ENCODE peak calls at places on chromosomes 6 and 20, in eight cellular contexts. One of them, this sample, is unnamed. For H3K4me1, the result is how much of the 10 kb centered on the place peaks cover.

GRCh38 chr6:14310955-14311354 is 193.4 kb downstream of the CD83 start:
- DNase-seq in Peyer's patch: no peak
- DNase-seq in left ventricle myocardium inferior: no peak
- DNase-seq in fibroblast of lung: no peak
- DNase-seq in cardiac muscle cell: no peak
- DNase-seq in mammary epithelial cell: peak
- DNase-seq in GM23248: no peak
- DNase-seq in MM.1S: no peak
- DNase-seq in this sample: peak

GRCh38 chr6:139549561-139550070 is 175.2 kb upstream of the CITED2 start:
- DNase-seq in GM23248: no peak
- DNase-seq in mammary epithelial cell: peak
- DNase-seq in Peyer's patch: no peak
- DNase-seq in left ventricle myocardium inferior: no peak
- DNase-seq in cardiac muscle cell: no peak
- DNase-seq in MM.1S: no peak
- DNase-seq in fibroblast of lung: no peak
- DNase-seq in this sample: no peak

GRCh38 chr6:152127429-152128165 is 320.1 kb downstream of the ESR1 start:
- DNase-seq in Peyer's patch: no peak
- DNase-seq in cardiac muscle cell: no peak
- DNase-seq in left ventricle myocardium inferior: no peak
- DNase-seq in MM.1S: no peak
- DNase-seq in fibroblast of lung: no peak
- DNase-seq in GM23248: peak
- DNase-seq in mammary epithelial cell: peak
- DNase-seq in this sample: no peak

GRCh38 chr6:14454467-14454763 is 336.8 kb downstream of the CD83 start:
- DNase-seq in GM23248: no peak
- DNase-seq in fibroblast of lung: no peak
- DNase-seq in mammary epithelial cell: no peak
- DNase-seq in cardiac muscle cell: no peak
- DNase-seq in MM.1S: no peak
- DNase-seq in Peyer's patch: peak
- DNase-seq in left ventricle myocardium inferior: no peak
- DNase-seq in this sample: no peak

GRCh38 chr20:10668677-10669368 is 5.0 kb downstream of the JAG1 start:
- DNase-seq in Peyer's patch: no peak
- DNase-seq in fibroblast of lung: no peak
- DNase-seq in MM.1S: no peak
- DNase-seq in cardiac muscle cell: no peak
- DNase-seq in left ventricle myocardium inferior: no peak
- DNase-seq in GM23248: no peak
- DNase-seq in mammary epithelial cell: no peak
- DNase-seq in this sample: no peak

GRCh38 chr20:10492065-10492464 is 57.0 kb downstream of the SLX4IP start:
- DNase-seq in mammary epithelial cell: no peak
- DNase-seq in MM.1S: no peak
- DNase-seq in cardiac muscle cell: no peak
- DNase-seq in GM23248: peak
- DNase-seq in Peyer's patch: no peak
- DNase-seq in fibroblast of lung: peak
- DNase-seq in left ventricle myocardium inferior: no peak
- DNase-seq in this sample: no peak

GRCh38 chr20:16864069-16864468 is 115.9 kb downstream of the OTOR start:
- DNase-seq in cardiac muscle cell: no peak
- DNase-seq in GM23248: peak
- DNase-seq in fibroblast of lung: no peak
- DNase-seq in left ventricle myocardium inferior: no peak
- DNase-seq in Peyer's patch: no peak
- DNase-seq in mammary epithelial cell: no peak
- DNase-seq in MM.1S: peak
- DNase-seq in this sample: no peak

GRCh38 chr6:96826865-96827264 is 10.4 kb downstream of the GPR63 start:
- DNase-seq in GM23248: no peak
- DNase-seq in MM.1S: peak
- DNase-seq in Peyer's patch: no peak
- DNase-seq in cardiac muscle cell: no peak
- DNase-seq in fibroblast of lung: no peak
- DNase-seq in left ventricle myocardium inferior: no peak
- DNase-seq in mammary epithelial cell: no peak
- DNase-seq in this sample: no peak

GRCh38 chr6:166307082-166307980 is 861 bp downstream of the PRR18 start:
- DNase-seq in left ventricle myocardium inferior: no peak
- DNase-seq in cardiac muscle cell: peak
- DNase-seq in Peyer's patch: no peak
- DNase-seq in GM23248: peak
- DNase-seq in fibroblast of lung: no peak
- DNase-seq in MM.1S: no peak
- DNase-seq in mammary epithelial cell: no peak
- DNase-seq in this sample: no peak

GRCh38 chr6:151285121-151285520 is 45.4 kb downstream of the AKAP12 start:
- DNase-seq in GM23248: peak
- DNase-seq in mammary epithelial cell: peak
- DNase-seq in cardiac muscle cell: no peak
- DNase-seq in left ventricle myocardium inferior: no peak
- DNase-seq in fibroblast of lung: peak
- DNase-seq in Peyer's patch: no peak
- DNase-seq in MM.1S: no peak
- DNase-seq in this sample: no peak

GRCh38 chr6:24865161-24865560 is 66.4 kb upstream of the ARMH2 start:
- DNase-seq in GM23248: no peak
- DNase-seq in left ventricle myocardium inferior: no peak
- DNase-seq in mammary epithelial cell: no peak
- DNase-seq in Peyer's patch: no peak
- DNase-seq in MM.1S: no peak
- DNase-seq in fibroblast of lung: no peak
- DNase-seq in cardiac muscle cell: no peak
- DNase-seq in this sample: no peak

GRCh38 chr6:162056745-162057144 is 670.8 kb downstream of the PRKN start:
- DNase-seq in Peyer's patch: no peak
- DNase-seq in GM23248: peak
- DNase-seq in MM.1S: no peak
- DNase-seq in mammary epithelial cell: no peak
- DNase-seq in cardiac muscle cell: peak
- DNase-seq in left ventricle myocardium inferior: peak
- DNase-seq in fibroblast of lung: peak
- DNase-seq in this sample: no peak

GRCh38 chr20:36107881-36108280 is 46.7 kb upstream of the EPB41L1 start:
- DNase-seq in left ventricle myocardium inferior: no peak
- DNase-seq in MM.1S: no peak
- DNase-seq in mammary epithelial cell: no peak
- DNase-seq in cardiac muscle cell: no peak
- DNase-seq in Peyer's patch: no peak
- DNase-seq in GM23248: no peak
- DNase-seq in fibroblast of lung: no peak
- DNase-seq in this sample: no peak

GRCh38 chr20:64160118-64160517 is 4.1 kb upstream of the MYT1 start:
- DNase-seq in mammary epithelial cell: no peak
- DNase-seq in fibroblast of lung: no peak
- DNase-seq in Peyer's patch: no peak
- DNase-seq in left ventricle myocardium inferior: no peak
- DNase-seq in MM.1S: no peak
- DNase-seq in GM23248: no peak
- DNase-seq in cardiac muscle cell: no peak
- DNase-seq in this sample: no peak

GRCh38 chr6:68635706-68636513 is 828 bp downstream of the ADGRB3 start:
- DNase-seq in fibroblast of lung: peak
- DNase-seq in GM23248: peak
- DNase-seq in mammary epithelial cell: no peak
- DNase-seq in MM.1S: peak
- DNase-seq in left ventricle myocardium inferior: peak
- DNase-seq in Peyer's patch: no peak
- DNase-seq in cardiac muscle cell: peak
- DNase-seq in this sample: peak

GRCh38 chr6:22826961-22827360 is 257.6 kb downstream of the HDGFL1 start:
- DNase-seq in fibroblast of lung: no peak
- DNase-seq in MM.1S: no peak
- DNase-seq in mammary epithelial cell: peak
- DNase-seq in left ventricle myocardium inferior: no peak
- DNase-seq in Peyer's patch: no peak
- DNase-seq in cardiac muscle cell: no peak
- DNase-seq in GM23248: no peak
- DNase-seq in this sample: no peak

GRCh38 chr6:73231986-73232391 is 6.7 kb upstream of the KHDC1L start:
- DNase-seq in fibroblast of lung: no peak
- DNase-seq in cardiac muscle cell: no peak
- DNase-seq in left ventricle myocardium inferior: no peak
- DNase-seq in mammary epithelial cell: no peak
- DNase-seq in GM23248: no peak
- DNase-seq in Peyer's patch: no peak
- DNase-seq in MM.1S: peak
- DNase-seq in this sample: no peak

GRCh38 chr6:11803596-11803981 is 25.0 kb upstream of the ADTRP start:
- DNase-seq in fibroblast of lung: no peak
- DNase-seq in Peyer's patch: no peak
- DNase-seq in cardiac muscle cell: no peak
- DNase-seq in mammary epithelial cell: no peak
- DNase-seq in GM23248: no peak
- DNase-seq in MM.1S: no peak
- DNase-seq in left ventricle myocardium inferior: no peak
- DNase-seq in this sample: no peak

GRCh38 chr6:146962332-146962731 is 241.9 kb upstream of the STXBP5 start:
- DNase-seq in Peyer's patch: no peak
- DNase-seq in cardiac muscle cell: no peak
- DNase-seq in GM23248: no peak
- DNase-seq in mammary epithelial cell: no peak
- DNase-seq in left ventricle myocardium inferior: no peak
- DNase-seq in fibroblast of lung: no peak
- DNase-seq in MM.1S: no peak
- DNase-seq in this sample: no peak

GRCh38 chr6:54865091-54865631 is 18.6 kb downstream of the FAM83B start:
- DNase-seq in MM.1S: no peak
- DNase-seq in GM23248: no peak
- DNase-seq in fibroblast of lung: no peak
- DNase-seq in Peyer's patch: no peak
- DNase-seq in left ventricle myocardium inferior: no peak
- DNase-seq in cardiac muscle cell: peak
- DNase-seq in mammary epithelial cell: no peak
- DNase-seq in this sample: no peak
- H3K27ac ChIP-seq in MM.1S: no peak
- H3K27ac ChIP-seq in GM23248: no peak
- H3K27ac ChIP-seq in fibroblast of lung: no peak
- H3K27ac ChIP-seq in Peyer's patch: no peak
- H3K27ac ChIP-seq in left ventricle myocardium inferior: no peak
- H3K27ac ChIP-seq in cardiac muscle cell: peak
- H3K27ac ChIP-seq in mammary epithelial cell: no peak
- H3K27ac ChIP-seq in this sample: no peak

GRCh38 chr6:38346291-38347079 is 293.2 kb downstream of the BTBD9 start:
- DNase-seq in MM.1S: no peak
- DNase-seq in left ventricle myocardium inferior: no peak
- DNase-seq in mammary epithelial cell: peak
- DNase-seq in Peyer's patch: no peak
- DNase-seq in fibroblast of lung: peak
- DNase-seq in cardiac muscle cell: no peak
- DNase-seq in GM23248: peak
- DNase-seq in this sample: no peak

GRCh38 chr6:38349795-38350194 is 289.9 kb downstream of the BTBD9 start:
- DNase-seq in left ventricle myocardium inferior: no peak
- DNase-seq in fibroblast of lung: peak
- DNase-seq in cardiac muscle cell: no peak
- DNase-seq in Peyer's patch: no peak
- DNase-seq in MM.1S: no peak
- DNase-seq in GM23248: peak
- DNase-seq in mammary epithelial cell: no peak
- DNase-seq in this sample: no peak

GRCh38 chr6:38348366-38348765 is 291.4 kb downstream of the BTBD9 start:
- DNase-seq in fibroblast of lung: no peak
- DNase-seq in left ventricle myocardium inferior: no peak
- DNase-seq in mammary epithelial cell: no peak
- DNase-seq in MM.1S: no peak
- DNase-seq in GM23248: no peak
- DNase-seq in cardiac muscle cell: no peak
- DNase-seq in Peyer's patch: no peak
- DNase-seq in this sample: no peak

GRCh38 chr6:38341501-38341900 is 298.2 kb downstream of the BTBD9 start:
- DNase-seq in MM.1S: no peak
- DNase-seq in left ventricle myocardium inferior: no peak
- DNase-seq in mammary epithelial cell: no peak
- DNase-seq in cardiac muscle cell: no peak
- DNase-seq in GM23248: no peak
- DNase-seq in Peyer's patch: no peak
- DNase-seq in fibroblast of lung: no peak
- DNase-seq in this sample: no peak

GRCh38 chr6:38345586-38345985 is 294.1 kb downstream of the BTBD9 start:
- DNase-seq in left ventricle myocardium inferior: no peak
- DNase-seq in MM.1S: no peak
- DNase-seq in cardiac muscle cell: no peak
- DNase-seq in mammary epithelial cell: no peak
- DNase-seq in GM23248: no peak
- DNase-seq in fibroblast of lung: no peak
- DNase-seq in Peyer's patch: no peak
- DNase-seq in this sample: no peak
- H3K4me3 ChIP-seq in left ventricle myocardium inferior: no peak
- H3K4me3 ChIP-seq in MM.1S: no peak
- H3K4me3 ChIP-seq in cardiac muscle cell: no peak
- H3K4me3 ChIP-seq in mammary epithelial cell: no peak
- H3K4me3 ChIP-seq in GM23248: no peak
- H3K4me3 ChIP-seq in fibroblast of lung: no peak
- H3K4me3 ChIP-seq in Peyer's patch: no peak
- H3K4me3 ChIP-seq in this sample: no peak

GRCh38 chr6:39849764-39850163 is 57.6 kb downstream of the DAAM2 start:
- DNase-seq in cardiac muscle cell: no peak
- DNase-seq in MM.1S: no peak
- DNase-seq in fibroblast of lung: no peak
- DNase-seq in left ventricle myocardium inferior: no peak
- DNase-seq in Peyer's patch: no peak
- DNase-seq in GM23248: no peak
- DNase-seq in mammary epithelial cell: no peak
- DNase-seq in this sample: no peak
- H3K4me1 ChIP-seq in cardiac muscle cell: under half
- H3K4me1 ChIP-seq in MM.1S: under half
- H3K4me1 ChIP-seq in fibroblast of lung: under half
- H3K4me1 ChIP-seq in left ventricle myocardium inferior: half or more
- H3K4me1 ChIP-seq in Peyer's patch: under half
- H3K4me1 ChIP-seq in GM23248: under half
- H3K4me1 ChIP-seq in mammary epithelial cell: under half
- H3K4me1 ChIP-seq in this sample: under half

DNA sequence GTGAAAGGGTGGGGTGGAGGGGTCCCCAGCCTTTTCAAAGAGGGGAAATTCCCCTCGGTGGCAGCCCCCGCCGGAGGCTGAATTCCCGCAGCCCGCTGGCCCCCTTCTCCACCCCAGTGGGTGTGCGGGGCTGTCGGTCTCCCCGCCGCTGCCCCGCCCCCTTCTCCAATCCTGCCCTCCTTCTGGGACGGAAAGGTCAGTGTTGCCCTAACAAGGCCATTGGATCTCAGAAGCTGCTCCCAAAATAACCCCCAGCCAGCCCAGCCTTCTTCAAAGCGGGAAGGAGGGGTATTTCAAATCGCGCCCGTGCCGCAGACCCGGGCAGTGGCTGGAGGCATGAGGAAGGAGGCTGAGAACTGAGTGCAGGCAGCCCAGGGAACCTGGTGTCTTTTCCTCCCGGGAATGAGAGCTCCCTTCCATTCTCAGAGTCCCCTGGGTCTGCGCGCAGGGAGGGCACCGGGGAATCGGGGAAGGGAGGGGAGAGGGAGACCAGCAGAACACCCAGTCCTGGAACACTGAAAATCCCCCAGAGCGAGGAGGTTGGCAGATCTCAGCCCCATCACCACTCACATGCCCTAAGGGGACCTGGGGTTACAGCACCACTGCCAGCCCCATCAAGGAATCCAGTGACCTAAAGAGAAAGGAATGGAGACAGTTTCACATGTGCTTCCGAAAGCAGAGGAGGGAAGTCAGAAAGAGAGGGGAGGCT is at the start of gene JPH2:
- DNase-seq in left ventricle myocardium inferior: peak
- DNase-seq in GM23248: peak
- DNase-seq in fibroblast of lung: peak
- DNase-seq in MM.1S: no peak
- DNase-seq in mammary epithelial cell: peak
- DNase-seq in Peyer's patch: peak
- DNase-seq in cardiac muscle cell: peak
- DNase-seq in this sample: no peak
- H3K27ac ChIP-seq in left ventricle myocardium inferior: peak
- H3K27ac ChIP-seq in GM23248: peak
- H3K27ac ChIP-seq in fibroblast of lung: peak
- H3K27ac ChIP-seq in MM.1S: no peak
- H3K27ac ChIP-seq in mammary epithelial cell: peak
- H3K27ac ChIP-seq in Peyer's patch: peak
- H3K27ac ChIP-seq in cardiac muscle cell: peak
- H3K27ac ChIP-seq in this sample: peak